ENCODE peak calls at places on chromosomes 6 and 20, in five cellular contexts. V is body of pancreas, H is B cell, K is uterus, A is A549. J is an unnamed sample.

GRCh38 chr6:13427838-13428527 is 59.4 kb downstream of the GFOD1 start:
- DNase-seq in V (no peak), H (peak), K (no peak), A (no peak), J (peak)

GRCh38 chr6:80872194-80872950 is 765.9 kb downstream of the BCKDHB start:
- DNase-seq in V (no peak), H (no peak), K (no peak), A (no peak), J (no peak)

GRCh38 chr6:55069132-55069781 is 105.1 kb upstream of the HCRTR2 start:
- DNase-seq in V (peak), H (no peak), K (no peak), A (peak), J (no peak)

GRCh38 chr6:90251295-90251992 is 45.2 kb downstream of the BACH2 start:
- DNase-seq in V (no peak), H (no peak), K (no peak), A (no peak), J (peak)

GRCh38 chr20:57215426-57215825 is 51.0 kb downstream of the BMP7 start:
- DNase-seq in V (no peak), H (no peak), K (no peak), A (no peak), J (no peak)

GRCh38 chr20:588476-588875 is 21.6 kb downstream of the TCF15 start:
- DNase-seq in V (no peak), H (no peak), K (no peak), A (no peak), J (no peak)

GRCh38 chr6:50992232-50992631 is 173.6 kb downstream of the TFAP2B start:
- DNase-seq in V (no peak), H (no peak), K (no peak), A (no peak), J (no peak)

GRCh38 chr6:23656257-23656731 is 469.7 kb upstream of the NRSN1 start:
- DNase-seq in V (no peak), H (no peak), K (no peak), A (no peak), J (no peak)

GRCh38 chr20:44217342-44218092 is 6.9 kb upstream of the OSER1 start:
- DNase-seq in V (peak), H (peak), K (peak), A (peak), J (peak)

GRCh38 chr6:158686791-158687381 is 37.0 kb downstream of the SYTL3 start:
- DNase-seq in V (no peak), H (peak), K (no peak), A (no peak), J (peak)

GRCh38 chr6:11207199-11207968 is 25.1 kb downstream of the NEDD9 start:
- DNase-seq in V (peak), H (no peak), K (peak), A (peak), J (no peak)

GRCh38 chr20:48921168-48921882 is at the start of gene ARFGEF2:
- DNase-seq in V (peak), H (peak), K (peak), A (peak), J (peak)
- TF ChIP-seq CTCF in V (peak), H (no peak), K (peak), A (no peak), J (no peak)

GRCh38 chr6:121670511-121670910 is 235.1 kb downstream of the GJA1 start:
- DNase-seq in V (no peak), H (no peak), K (no peak), A (no peak), J (no peak)
- TF ChIP-seq CTCF in V (no peak), H (no peak), K (no peak), A (no peak), J (no peak)

GRCh38 chr6:128521302-128521632 is 868 bp upstream of the PTPRK start:
- DNase-seq in V (no peak), H (no peak), K (no peak), A (no peak), J (no peak)

GRCh38 chr6:128518531-128519131 is 1.8 kb downstream of the PTPRK start:
- DNase-seq in V (no peak), H (no peak), K (no peak), A (no peak), J (no peak)

GRCh38 chr6:128519132-128519930 is 1.1 kb downstream of the PTPRK start:
- DNase-seq in V (peak), H (no peak), K (peak), A (peak), J (peak)

GRCh38 chr6:128519931-128520435 is 416 bp downstream of the PTPRK start:
- DNase-seq in V (peak), H (no peak), K (no peak), A (peak), J (peak)

GRCh38 chr6:128520436-128521301 is at the start of gene PTPRK:
- DNase-seq in V (peak), H (no peak), K (peak), A (peak), J (peak)
- TF ChIP-seq CTCF in V (peak), H (peak), K (peak), A (peak), J (peak)

GRCh38 chr6:128767150-128767549 is 115.8 kb upstream of the LAMA2 start:
- DNase-seq in V (no peak), H (no peak), K (no peak), A (no peak), J (no peak)

GRCh38 chr6:128763599-128764300 is 119.2 kb upstream of the LAMA2 start:
- DNase-seq in V (no peak), H (no peak), K (no peak), A (no peak), J (no peak)

GRCh38 chr6:128768187-128768586 is 114.8 kb upstream of the LAMA2 start:
- DNase-seq in V (no peak), H (no peak), K (no peak), A (no peak), J (no peak)

DNA sequence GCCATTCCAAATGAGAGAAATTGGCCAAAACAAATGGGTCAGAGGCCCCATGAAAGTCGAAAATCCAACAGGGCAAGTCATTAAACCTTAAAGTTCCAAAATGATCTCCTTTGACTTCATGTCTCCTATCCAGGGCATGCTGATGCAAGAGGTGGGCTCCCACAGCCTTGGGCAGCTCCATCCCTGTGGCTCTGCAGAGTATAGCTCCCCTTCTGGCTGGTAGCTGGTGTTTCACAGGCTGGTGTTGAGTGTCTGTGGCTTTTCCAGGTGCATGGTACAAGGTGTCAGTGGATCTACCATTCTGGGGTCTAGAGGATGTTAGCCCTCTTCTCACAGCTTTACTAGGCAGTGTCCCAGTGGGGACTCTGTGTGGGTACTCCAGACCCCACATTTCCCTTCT is 115.2 kb upstream of the LAMA2 start:
- DNase-seq in V (no peak), H (no peak), K (no peak), A (no peak), J (no peak)
- TF ChIP-seq CTCF in V (no peak), H (no peak), K (no peak), A (no peak), J (no peak)

GRCh38 chr6:74991573-74992332 is 214.1 kb downstream of the COL12A1 start:
- DNase-seq in V (no peak), H (no peak), K (no peak), A (no peak), J (no peak)
- TF ChIP-seq CTCF in V (no peak), H (no peak), K (no peak), A (no peak), J (no peak)

GRCh38 chr6:33950891-33951889 is 147.4 kb upstream of the MLN start:
- DNase-seq in V (no peak), H (no peak), K (no peak), A (no peak), J (no peak)
- TF ChIP-seq CTCF in V (no peak), H (no peak), K (no peak), A (no peak), J (no peak)

GRCh38 chr6:133242761-133243590 is 1.8 kb downstream of the EYA4 start:
- DNase-seq in V (no peak), H (no peak), K (no peak), A (peak), J (no peak)

GRCh38 chr6:133240511-133241087 is 558 bp upstream of the EYA4 start:
- DNase-seq in V (no peak), H (no peak), K (no peak), A (peak), J (peak)

GRCh38 chr6:133241088-133241900 is at the start of gene EYA4:
- DNase-seq in V (no peak), H (no peak), K (no peak), A (peak), J (peak)

GRCh38 chr6:133243723-133244122 is 2.6 kb downstream of the EYA4 start:
- DNase-seq in V (no peak), H (no peak), K (no peak), A (no peak), J (no peak)

GRCh38 chr6:133241901-133242760 is 974 bp downstream of the EYA4 start:
- DNase-seq in V (peak), H (no peak), K (no peak), A (peak), J (peak)
- TF ChIP-seq CTCF in V (no peak), H (no peak), K (no peak), A (no peak), J (no peak)